ENCODE peak calls at places on chromosomes 4 and X, in four cellular contexts. I is AG04450, C is left lung, X is retinal pigment epithelial cell. G is an unnamed sample.

GRCh38 chrX:70429759-70430158 is 6.6 kb downstream of the GDPD2 start:
- DNase-seq in C (no peak), I (no peak), X (no peak), G (no peak)

GRCh38 chr4:6771229-6771671 is 11.3 kb upstream of the KIAA0232 start:
- DNase-seq in I (no peak), X (no peak), C (no peak), G (peak; percentile 49)

GRCh38 chr4:42865572-42866189 is 26.8 kb upstream of the GRXCR1 start:
- DNase-seq in C (no peak), I (no peak), X (peak; percentile 10), G (peak; percentile 53)

GRCh38 chrX:72554448-72555140 is 18.0 kb downstream of the HDAC8 start:
- DNase-seq in C (no peak), I (no peak), X (peak; percentile 76), G (no peak)

GRCh38 chr4:166169111-166169510 is 296.1 kb downstream of the TLL1 start:
- DNase-seq in C (no peak), X (no peak), I (no peak), G (no peak)

GRCh38 chrX:150364347-150365050 is 1.4 kb downstream of the MAMLD1 start:
- DNase-seq in I (no peak), X (no peak), C (peak; percentile 61), G (peak; percentile 7)

GRCh38 chr4:184165291-184165690 is 52.4 kb downstream of the ENPP6 start:
- DNase-seq in C (no peak), I (no peak), X (no peak), G (no peak)

GRCh38 chr4:154332681-154333421 is 158.7 kb downstream of the DCHS2 start:
- DNase-seq in I (no peak), C (peak; percentile 77), X (no peak), G (no peak)

GRCh38 chr4:8297691-8298485 is 28.3 kb downstream of the HTRA3 start:
- DNase-seq in C (peak; percentile 59), I (no peak), X (no peak), G (no peak)

GRCh38 chr4:114690571-114690970 is 92.0 kb downstream of the UGT8 start:
- DNase-seq in C (no peak), X (no peak), I (no peak), G (no peak)

GRCh38 chrX:145002776-145003175 is 244.5 kb upstream of the SPANXN1 start:
- DNase-seq in I (no peak), X (no peak), C (no peak), G (no peak)

GRCh38 chrX:124455966-124456365 is 109.6 kb downstream of the SH2D1A start:
- DNase-seq in X (no peak), C (no peak), I (no peak), G (no peak)

GRCh38 chr4:142282870-142283431 is 563.1 kb downstream of the INPP4B start:
- DNase-seq in I (no peak), X (no peak), C (no peak), G (no peak)

GRCh38 chr4:7769936-7770674 is 169.6 kb downstream of the AFAP1 start:
- DNase-seq in C (peak; percentile 48), I (no peak), X (no peak), G (no peak)

GRCh38 chr4:20615492-20616136 is 84.6 kb upstream of the PACRGL start:
- DNase-seq in X (no peak), C (no peak), I (no peak), G (no peak)

GRCh38 chr4:7358100-7358735 is 76.5 kb downstream of the PSAPL1 start:
- DNase-seq in I (peak; percentile 65), C (peak; percentile 59), X (peak; percentile 94), G (no peak)

GRCh38 chr4:81195475-81195874 is 19.5 kb downstream of the PRKG2 start:
- DNase-seq in X (no peak), C (no peak), I (no peak), G (no peak)

GRCh38 chr4:15729910-15730533 is 27.2 kb downstream of the BST1 start:
- DNase-seq in X (no peak), I (no peak), C (no peak), G (no peak)

GRCh38 chr4:39227906-39228305 is 45.6 kb downstream of the WDR19 start:
- DNase-seq in C (no peak), X (no peak), I (no peak), G (no peak)

GRCh38 chr4:98509641-98510170 is 148.7 kb downstream of the TSPAN5 start:
- DNase-seq in I (no peak), C (no peak), X (no peak), G (no peak)

GRCh38 chr4:37522996-37523395 is 163.2 kb downstream of the RELL1 start:
- DNase-seq in I (no peak), C (no peak), X (no peak), G (no peak)

GRCh38 chrX:111041018-111041462 is 55.0 kb upstream of the PAK3 start:
- DNase-seq in X (peak; percentile 84), C (no peak), I (peak; percentile 20), G (no peak)

GRCh38 chr4:26127851-26128337 is 192.9 kb upstream of the RBPJ start:
- DNase-seq in X (no peak), I (no peak), C (no peak), G (peak; percentile 75)

GRCh38 chr4:57308301-57308700 is 198.1 kb upstream of the IGFBP7 start:
- DNase-seq in C (no peak), X (no peak), I (no peak), G (no peak)

GRCh38 chr4:57305836-57306235 is 195.7 kb upstream of the IGFBP7 start:
- DNase-seq in C (no peak), X (no peak), I (no peak), G (no peak)

GRCh38 chr4:57303012-57303751 is 193.0 kb upstream of the IGFBP7 start:
- DNase-seq in X (peak; percentile 58), C (no peak), I (no peak), G (no peak)
- TF ChIP-seq CTCF in X (peak; percentile 13), C (no peak), I (no peak), G (no peak)

DNA sequence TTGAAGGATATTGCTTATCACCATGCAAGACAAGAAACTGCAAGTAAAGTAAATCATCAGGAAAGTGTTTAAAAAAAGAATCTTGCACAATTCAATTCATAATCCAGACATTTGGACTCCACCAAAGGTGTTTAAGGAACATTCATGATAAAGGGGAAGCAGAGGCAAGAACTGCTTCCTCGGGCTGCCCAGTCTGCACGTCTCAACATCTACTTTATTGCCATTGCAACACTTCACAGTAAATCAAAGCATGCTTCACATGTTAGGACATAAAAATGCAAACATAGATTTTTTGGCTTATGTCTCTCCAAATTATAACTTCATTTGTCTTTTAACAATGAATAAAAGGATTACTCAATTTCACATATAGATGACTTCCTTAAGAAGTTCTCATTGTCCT is 42.5 kb downstream of the MID1 start:
- DNase-seq in X (no peak), I (no peak), C (no peak), G (no peak)
- H3K4me3 ChIP-seq in X (no peak overlapping the region), I (no peak overlapping the region), C (no peak overlapping the region), G (no peak overlapping the region)

GRCh38 chrX:107600366-107600765 is 27.9 kb upstream of the PRPS1 start:
- DNase-seq in C (no peak), I (no peak), X (no peak), G (no peak)

GRCh38 chrX:107597791-107598190 is 30.5 kb upstream of the PRPS1 start:
- DNase-seq in C (no peak), I (no peak), X (no peak), G (no peak)

GRCh38 chrX:107599371-107599970 is 28.8 kb upstream of the PRPS1 start:
- DNase-seq in I (no peak), C (no peak), X (no peak), G (no peak)

GRCh38 chrX:107597264-107597663 is 31.0 kb upstream of the PRPS1 start:
- DNase-seq in X (no peak), C (no peak), I (no peak), G (no peak)

GRCh38 chrX:107596651-107597050 is 31.7 kb upstream of the PRPS1 start:
- DNase-seq in I (no peak), C (no peak), X (peak; percentile 34), G (no peak)
- TF ChIP-seq CTCF in I (no peak), C (no peak), X (no peak), G (no peak)

GRCh38 chr4:168995537-168996295 is 14.3 kb downstream of the CBR4 start:
- DNase-seq in C (no peak), I (no peak), X (no peak), G (no peak)

GRCh38 chr4:168994961-168995360 is 15.1 kb downstream of the CBR4 start:
- DNase-seq in I (no peak), C (no peak), X (no peak), G (no peak)

GRCh38 chr4:169000315-169000714 is 9.7 kb downstream of the CBR4 start:
- DNase-seq in X (no peak), I (no peak), C (no peak), G (no peak)

GRCh38 chr4:168998596-168998995 is 11.5 kb downstream of the CBR4 start:
- DNase-seq in I (no peak), C (no peak), X (no peak), G (no peak)

GRCh38 chr4:168999836-169000235 is 10.2 kb downstream of the CBR4 start:
- DNase-seq in C (no peak), X (no peak), I (no peak), G (no peak)
- H3K4me3 ChIP-seq in C (no peak overlapping the region), X (no peak overlapping the region), I (no peak overlapping the region), G (no peak overlapping the region)

DNA sequence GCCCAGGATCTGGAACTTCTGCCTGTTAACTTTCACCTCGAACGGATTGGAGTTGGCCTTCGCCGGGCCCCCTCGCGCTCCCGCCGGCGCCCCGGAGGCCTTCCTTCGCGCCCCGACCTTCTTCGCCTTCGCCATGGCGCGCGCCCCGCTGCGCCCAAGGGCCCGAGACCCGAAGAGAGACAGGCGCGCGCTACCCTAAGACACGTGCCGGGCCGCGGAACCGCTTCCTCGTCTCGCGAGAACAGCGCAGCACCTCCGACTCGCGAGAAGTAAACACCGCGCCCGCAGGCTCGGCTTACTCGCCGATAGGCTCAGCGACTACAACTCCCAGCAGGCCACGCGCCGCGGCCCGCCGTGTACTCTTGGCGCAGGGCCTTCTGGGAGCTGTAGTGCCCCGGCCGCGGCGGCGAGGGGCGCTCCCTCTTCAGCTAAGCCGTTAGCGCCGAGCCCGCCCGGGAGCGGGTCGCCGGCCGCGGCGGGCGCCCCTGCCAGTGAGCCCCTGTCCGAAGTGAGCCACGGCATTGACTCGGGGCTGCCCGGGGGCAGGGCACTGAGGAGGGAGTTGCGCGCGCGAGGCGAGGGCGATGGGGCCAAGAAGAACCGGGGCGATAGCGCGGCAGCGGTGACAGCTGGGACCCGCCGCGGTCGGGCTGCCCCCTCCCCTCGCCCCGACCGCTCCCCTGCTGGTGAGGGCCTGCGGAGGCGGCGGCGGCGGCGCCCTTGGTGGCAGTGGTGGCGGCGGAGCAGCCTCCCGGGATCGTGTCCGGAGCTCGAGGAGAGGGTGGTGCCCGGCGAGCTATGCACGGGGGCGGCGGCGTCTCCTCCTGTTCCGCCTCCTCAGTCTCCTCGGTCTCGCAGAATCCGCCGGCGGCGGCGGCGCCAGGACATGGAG is at the start of the genes GRK4 and NOP14:
- DNase-seq in C (peak; percentile 100), X (peak; percentile 93), I (peak; percentile 97), G (peak; percentile 98)
- TF ChIP-seq CTCF in C (peak; percentile 30), X (peak; percentile 25), I (peak; percentile 26), G (no peak)

GRCh38 chr4:88244056-88244455 is 40.3 kb downstream of the PPM1K start:
- DNase-seq in X (no peak), I (no peak), C (no peak), G (no peak)

GRCh38 chr4:88242144-88242543 is 42.2 kb downstream of the PPM1K start:
- DNase-seq in X (no peak), C (no peak), I (no peak), G (no peak)

GRCh38 chr4:88244821-88245579 is 39.4 kb downstream of the PPM1K start:
- DNase-seq in C (no peak), X (no peak), I (no peak), G (no peak)

GRCh38 chr4:88240297-88240714 is 44.1 kb downstream of the PPM1K start:
- DNase-seq in X (no peak), I (no peak), C (no peak), G (no peak)
- H3K4me3 ChIP-seq in X (no peak overlapping the region), I (no peak overlapping the region), C (no peak overlapping the region), G (no peak overlapping the region)